ENCODE peak calls at places on chromosomes 7 and 10, in six cellular contexts. Z is globus pallidus, I is cardiac fibroblast, J is Calu3, T is GM04504, B is suprapubic skin. K is an unnamed sample.

GRCh38 chr7:45130910-45131309 is 19.4 kb upstream of the TBRG4 start:
- DNase-seq in B (no peak), I (no peak), Z (no peak), J (no peak), T (no peak), K (no peak)

GRCh38 chr7:12133865-12134264 is 77.2 kb upstream of the TMEM106B start:
- DNase-seq in I (no peak), B (no peak), J (peak; percentile 39), T (no peak), Z (no peak), K (no peak)

GRCh38 chr7:82945480-82945879 is 217.2 kb downstream of the PCLO start:
- DNase-seq in I (no peak), B (no peak), Z (no peak), J (no peak), T (no peak), K (no peak)

GRCh38 chr10:112490543-112490942 is 43.5 kb downstream of the VTI1A start:
- DNase-seq in I (peak; percentile 35), T (no peak), J (peak; percentile 4), B (no peak), Z (no peak), K (peak; percentile 11)

GRCh38 chr10:69321865-69322264 is 43.6 kb downstream of the HK1 start:
- DNase-seq in B (no peak), I (no peak), T (no peak), Z (no peak), J (no peak), K (no peak)

GRCh38 chr10:49608166-49608758 is 1.8 kb upstream of the SLC18A3 start:
- DNase-seq in Z (no peak), I (no peak), B (no peak), T (no peak), J (no peak), K (no peak)

GRCh38 chr7:87091487-87092066 is 32.1 kb upstream of the ELAPOR2 start:
- DNase-seq in J (no peak), B (no peak), I (no peak), T (no peak), Z (no peak), K (no peak)

GRCh38 chr7:81624021-81624630 is 145.7 kb downstream of the HGF start:
- DNase-seq in J (no peak), I (no peak), B (no peak), T (no peak), Z (no peak), K (no peak)

GRCh38 chr10:48552946-48553564 is 51.8 kb downstream of the ARHGAP22 start:
- DNase-seq in I (no peak), J (no peak), Z (no peak), B (no peak), T (no peak), K (no peak)

GRCh38 chr10:42950606-42951485 is 126.0 kb upstream of the RET start:
- DNase-seq in T (no peak), B (no peak), I (no peak), Z (no peak), J (no peak), K (no peak)

GRCh38 chr7:131170440-131171105 is 157.1 kb upstream of the MKLN1 start:
- DNase-seq in I (no peak), J (no peak), Z (no peak), B (no peak), T (no peak), K (no peak)

GRCh38 chr10:75211007-75211735 is 575 bp downstream of the VDAC2 start:
- DNase-seq in B (peak; percentile 62), J (peak; percentile 25), Z (no peak), T (no peak), I (peak; percentile 55), K (peak; percentile 32)

GRCh38 chr10:71801357-71801756 is 28.0 kb upstream of the VSIR start:
- DNase-seq in T (no peak), I (no peak), B (no peak), J (no peak), Z (no peak), K (no peak)

GRCh38 chr7:47153076-47153475 is 428.8 kb downstream of the TNS3 start:
- DNase-seq in I (peak; percentile 93), B (no peak), T (peak; percentile 93), Z (no peak), J (peak; percentile 73), K (peak; percentile 75)

GRCh38 chr10:103602028-103602851 is 108.7 kb downstream of the NEURL1 start:
- DNase-seq in B (no peak), T (no peak), Z (no peak), I (no peak), J (no peak), K (no peak)

GRCh38 chr7:131548371-131548770 is 8.1 kb downstream of the PODXL start:
- DNase-seq in I (no peak), J (no peak), T (no peak), B (no peak), Z (no peak), K (no peak)

GRCh38 chr10:79003183-79004100 is 65.3 kb upstream of the ZMIZ1 start:
- DNase-seq in I (peak; percentile 20), T (no peak), J (no peak), Z (no peak), B (no peak), K (no peak)

GRCh38 chr10:126315471-126316177 is 72.7 kb downstream of the ADAM12 start:
- DNase-seq in B (no peak), T (peak; percentile 67), I (peak; percentile 84), Z (no peak), J (no peak), K (no peak)

GRCh38 chr7:104127204-104127603 is 80.6 kb downstream of the ORC5 start:
- DNase-seq in Z (no peak), B (no peak), I (no peak), T (no peak), J (no peak), K (no peak)

GRCh38 chr10:75899816-75900357 is 468.5 kb downstream of the LRMDA start:
- DNase-seq in Z (no peak), J (no peak), T (no peak), I (no peak), B (no peak), K (no peak)

GRCh38 chr7:87370660-87371180 is 25.3 kb downstream of the CROT start:
- DNase-seq in J (no peak), Z (no peak), I (peak; percentile 74), B (no peak), T (no peak), K (peak; percentile 36)

GRCh38 chr7:42128703-42129102 is 108.3 kb downstream of the GLI3 start:
- DNase-seq in T (no peak), J (no peak), I (no peak), B (no peak), Z (no peak), K (no peak)

GRCh38 chr10:124742418-124743187 is 1.6 kb downstream of the FAM53B start:
- DNase-seq in T (no peak), B (peak; percentile 71), J (peak; percentile 9), I (peak; percentile 52), Z (peak; percentile 74), K (no peak)

GRCh38 chr7:50119815-50120637 is 27.0 kb upstream of the ZPBP start:
- DNase-seq in B (no peak), Z (no peak), I (no peak), T (no peak), J (peak; percentile 23), K (no peak)

GRCh38 chr10:103481974-103482531 is 3.0 kb upstream of the CALHM3 start:
- DNase-seq in B (no peak), I (peak; percentile 89), Z (peak; percentile 31), J (peak; percentile 36), T (peak; percentile 33), K (peak; percentile 73)

GRCh38 chr10:119821172-119821571 is 51.5 kb downstream of the MCMBP start:
- DNase-seq in Z (no peak), I (no peak), J (no peak), B (no peak), T (no peak), K (no peak)

GRCh38 chr7:131068604-131069021 is 259.1 kb upstream of the MKLN1 start:
- DNase-seq in T (no peak), J (no peak), I (peak; percentile 39), B (no peak), Z (no peak), K (no peak)

GRCh38 chr10:132742837-132743194 is 43.1 kb downstream of the NKX6-2 start:
- DNase-seq in J (no peak), I (no peak), T (no peak), B (no peak), Z (no peak), K (no peak)

GRCh38 chr10:58384095-58384494 is 1.1 kb upstream of the TFAM start:
- DNase-seq in B (no peak), I (peak; percentile 2), T (no peak), J (no peak), Z (peak; percentile 27), K (no peak)

K was measured in NCI-H460.